ENCODE peak calls at places on chromosomes 11 and 22, in eight cellular contexts. C, Y, H, D, L, K, X and O are unnamed samples.

GRCh38 chr11:124882339-124883071 is 15.2 kb downstream of the ROBO4 start:
- DNase-seq in K (no peak), L (no peak), Y (peak), H (no peak), C (no peak), D (no peak), X (peak), O (no peak)

GRCh38 chr11:45062974-45063635 is 83.3 kb upstream of the PRDM11 start:
- DNase-seq in H (no peak), Y (no peak), X (no peak), C (no peak), K (no peak), L (no peak), D (no peak), O (no peak)

GRCh38 chr11:38384568-38384967 is 1786.5 kb upstream of the RAG2 start:
- DNase-seq in H (no peak), C (no peak), L (no peak), D (no peak), Y (peak), K (no peak), X (no peak), O (no peak)

GRCh38 chr11:71431271-71431670 is 16.9 kb downstream of the DHCR7 start:
- DNase-seq in D (no peak), C (no peak), Y (no peak), H (no peak), L (peak), X (no peak), K (no peak), O (no peak)

GRCh38 chr11:1531961-1532586 is 40.0 kb downstream of the DUSP8 start:
- DNase-seq in Y (no peak), L (peak), C (no peak), H (no peak), K (peak), X (no peak), D (no peak), O (peak)

GRCh38 chr11:114166897-114167323 is 107.4 kb downstream of the ZBTB16 start:
- DNase-seq in K (no peak), H (peak), L (no peak), X (peak), C (no peak), Y (peak), D (no peak), O (peak)

GRCh38 chr11:126515501-126515900 is 160.0 kb downstream of the ST3GAL4 start:
- DNase-seq in D (no peak), X (no peak), H (no peak), L (no peak), Y (no peak), K (no peak), C (no peak), O (no peak)

GRCh38 chr11:64148917-64149617 is 16.8 kb downstream of the MACROD1 start:
- DNase-seq in K (no peak), X (no peak), Y (no peak), H (no peak), L (no peak), C (no peak), D (no peak), O (no peak)

GRCh38 chr11:116913000-116913399 is 75.6 kb upstream of the APOA1 start:
- DNase-seq in H (peak), C (no peak), Y (peak), K (no peak), L (no peak), D (no peak), X (peak), O (peak)

GRCh38 chr11:19080579-19080993 is 20.1 kb upstream of the MRGPRX2 start:
- DNase-seq in H (no peak), K (no peak), C (no peak), Y (peak), X (no peak), D (no peak), L (no peak), O (no peak)

GRCh38 chr11:64123102-64123434 is 42.8 kb downstream of the MACROD1 start:
- DNase-seq in H (no peak), C (peak), K (peak), L (peak), D (no peak), X (no peak), Y (no peak), O (no peak)

GRCh38 chr11:67615455-67616430 is 9.0 kb downstream of the NDUFV1 start:
- DNase-seq in X (no peak), K (no peak), D (peak), C (peak), H (no peak), L (peak), Y (peak), O (no peak)

GRCh38 chr11:693887-694562 is 997 bp downstream of the DEAF1 start:
- DNase-seq in L (no peak), C (no peak), X (no peak), Y (no peak), K (no peak), D (no peak), H (no peak), O (no peak)

GRCh38 chr11:34669458-34669857 is 48.6 kb downstream of the EHF start:
- DNase-seq in L (no peak), X (no peak), H (no peak), K (no peak), Y (no peak), D (no peak), C (no peak), O (no peak)

GRCh38 chr22:48968201-48968959 is 859.3 kb downstream of the BRD1 start:
- DNase-seq in X (no peak), C (no peak), H (no peak), L (no peak), D (peak), K (peak), Y (no peak), O (no peak)

GRCh38 chr11:89015614-89016013 is 50.2 kb downstream of the GRM5 start:
- DNase-seq in D (no peak), Y (no peak), L (no peak), H (no peak), C (no peak), K (no peak), X (no peak), O (no peak)

GRCh38 chr11:116193321-116194114 is 579.3 kb downstream of the BUD13 start:
- DNase-seq in X (peak), K (no peak), Y (peak), H (peak), L (peak), D (peak), C (peak), O (peak)

GRCh38 chr11:1339066-1339675 is 29.7 kb upstream of the TOLLIP start:
- DNase-seq in Y (no peak), L (no peak), K (no peak), H (no peak), C (no peak), D (no peak), X (no peak), O (no peak)

GRCh38 chr11:479311-479710 is 27.7 kb downstream of the RNH1 start:
- DNase-seq in D (no peak), X (no peak), C (no peak), Y (no peak), H (no peak), L (peak), K (no peak), O (no peak)

GRCh38 chr11:68002575-68002942 is 1.3 kb downstream of the UNC93B1 start:
- DNase-seq in D (no peak), X (no peak), K (no peak), C (no peak), Y (no peak), L (no peak), H (no peak), O (no peak)

GRCh38 chr11:63573881-63574855 is 11.0 kb upstream of the PLAAT2 start:
- DNase-seq in H (peak), L (no peak), Y (peak), K (peak), D (no peak), C (no peak), X (peak), O (no peak)

GRCh38 chr11:113974741-113975470 is at the start of gene HTR3A:
- DNase-seq in C (peak), Y (peak), K (peak), D (peak), L (peak), X (no peak), H (no peak), O (no peak)

GRCh38 chr22:44550666-44551491 is 52.8 kb upstream of the RTL6 start:
- DNase-seq in D (no peak), X (peak), K (peak), C (no peak), L (peak), H (peak), Y (peak), O (peak)

GRCh38 chr11:74268451-74268850 is 43.0 kb downstream of the P4HA3 start:
- DNase-seq in H (no peak), C (no peak), L (no peak), K (no peak), Y (no peak), X (no peak), D (no peak), O (no peak)

GRCh38 chr11:13923716-13924650 is 38.5 kb upstream of the SPON1 start:
- DNase-seq in H (no peak), K (no peak), Y (no peak), X (no peak), L (no peak), D (no peak), C (no peak), O (no peak)

GRCh38 chr22:27581688-27582087 is 219.9 kb downstream of the MN1 start:
- DNase-seq in C (no peak), X (no peak), L (no peak), D (no peak), K (peak), H (peak), Y (peak), O (peak)

GRCh38 chr22:50530857-50531545 is 1.2 kb upstream of the TYMP start:
- DNase-seq in K (peak), C (no peak), X (peak), D (peak), L (peak), Y (peak), H (no peak), O (no peak)

GRCh38 chr11:46537121-46537520 is 56.7 kb downstream of the AMBRA1 start:
- DNase-seq in C (no peak), D (peak), Y (peak), K (no peak), H (no peak), L (no peak), X (no peak), O (no peak)

GRCh38 chr11:123011510-123011909 is 29.9 kb upstream of the BSX start:
- DNase-seq in C (no peak), L (no peak), H (no peak), Y (no peak), K (no peak), D (no peak), X (no peak), O (no peak)

GRCh38 chr11:103907136-103907535 is 129.3 kb upstream of the DDI1 start:
- DNase-seq in K (no peak), Y (no peak), H (no peak), C (no peak), L (no peak), D (no peak), X (no peak), O (no peak)

GRCh38 chr22:17769013-17769715 is 5.1 kb downstream of the BID start:
- DNase-seq in C (no peak), D (no peak), H (no peak), K (no peak), Y (no peak), X (no peak), L (peak), O (no peak)

GRCh38 chr22:19753996-19754700 is 6.4 kb upstream of the TBX1 start:
- DNase-seq in H (no peak), C (no peak), K (no peak), Y (no peak), D (no peak), L (peak), X (no peak), O (no peak)

GRCh38 chr22:19755722-19756287 is 4.8 kb upstream of the TBX1 start:
- DNase-seq in C (peak), K (no peak), D (no peak), X (no peak), H (no peak), L (no peak), Y (no peak), O (no peak)

GRCh38 chr22:19753090-19753842 is 7.3 kb upstream of the TBX1 start:
- DNase-seq in X (no peak), Y (no peak), L (peak), H (no peak), D (no peak), K (no peak), C (no peak), O (no peak)

GRCh38 chr22:19755145-19755710 is 5.3 kb upstream of the TBX1 start:
- DNase-seq in D (peak), H (no peak), Y (no peak), X (no peak), K (no peak), C (no peak), L (peak), O (no peak)

GRCh38 chr22:19754701-19755144 is 5.9 kb upstream of the TBX1 start:
- DNase-seq in H (no peak), L (peak), Y (no peak), K (no peak), X (no peak), C (no peak), D (no peak), O (no peak)
- H3K4me3 ChIP-seq in H (no peak), L (no peak), Y (no peak), K (no peak), X (no peak), C (no peak), D (peak), O (no peak)

GRCh38 chr11:2644844-2645778 is 54.7 kb downstream of the KCNQ1OT1 start:
- DNase-seq in K (no peak), L (no peak), X (no peak), C (no peak), H (no peak), Y (no peak), D (no peak), O (no peak)
- TF ChIP-seq CTCF in K (no peak), L (no peak), X (no peak), C (no peak), H (no peak), Y (no peak), D (no peak), O (no peak)

DNA sequence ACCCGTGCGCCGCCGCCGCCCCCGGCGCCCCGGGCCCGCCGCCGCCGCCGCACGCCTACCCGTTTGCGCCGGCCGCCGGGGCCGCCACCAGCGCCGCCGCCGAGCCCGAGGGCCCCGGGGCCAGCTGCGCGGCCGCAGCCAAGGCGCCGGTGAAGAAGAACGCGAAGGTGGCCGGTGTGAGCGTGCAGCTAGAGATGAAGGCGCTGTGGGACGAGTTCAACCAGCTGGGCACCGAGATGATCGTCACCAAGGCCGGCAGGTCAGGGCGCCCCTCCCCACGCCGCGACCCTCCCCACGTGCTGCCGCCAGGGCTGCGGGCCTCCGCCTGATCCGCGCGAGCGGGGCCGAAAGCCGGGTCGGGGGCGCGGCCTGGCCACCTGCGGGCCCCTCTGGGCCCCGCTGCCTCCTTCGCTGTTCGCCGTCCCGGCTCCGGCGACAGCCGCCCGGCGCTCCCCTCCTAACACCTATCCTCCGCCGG is 483 bp downstream of the TBX1 start:
- DNase-seq in X (no peak), Y (no peak), K (no peak), H (no peak), L (peak), D (peak), C (peak), O (no peak)
- H3K4me3 ChIP-seq in X (peak), Y (no peak), K (peak), H (no peak), L (peak), D (peak), C (no peak), O (peak)

DNA sequence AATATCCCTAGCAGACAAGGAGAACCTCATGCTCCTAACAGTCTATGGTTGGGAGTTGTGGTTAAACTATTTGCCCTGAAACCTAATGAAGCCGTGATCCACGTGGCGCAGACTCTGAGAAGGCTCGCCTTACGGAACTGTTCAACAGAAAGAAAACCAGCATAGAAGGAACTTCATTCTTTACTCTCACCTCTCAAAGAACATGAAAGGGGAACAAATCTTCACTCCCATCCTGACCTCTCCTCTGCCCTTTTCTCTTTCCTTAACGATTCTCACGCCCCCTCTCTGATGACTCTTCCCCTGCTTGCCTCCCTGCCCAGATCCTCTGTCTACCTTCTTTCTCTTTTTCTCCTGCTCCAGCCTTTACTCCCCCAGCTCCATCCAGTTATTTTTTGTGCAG is 54.2 kb downstream of the IRAG1 start:
- DNase-seq in K (no peak), D (no peak), C (no peak), X (no peak), L (no peak), Y (no peak), H (no peak), O (no peak)
- TF ChIP-seq CTCF in K (no peak), D (no peak), C (no peak), X (no peak), L (no peak), Y (no peak), H (no peak), O (no peak)